ENCODE peak calls at places on chromosomes 1 and 21, in eight cellular contexts. One of them, this sample, is unnamed.
A peak's percentile ranks its signal among the peaks of the same experiment; 100 is the strongest.

GRCh38 chr1:47469910-47470309 is 32.1 kb downstream of the FOXD2 start:
- DNase-seq in nephron progenitor cell: no peak
- DNase-seq in memory B cell: no peak
- DNase-seq in RPMI7951: no peak
- DNase-seq in activated CD8-positive, alpha-beta T cell treated with anti-CD3 and anti-CD28 coated beads for 36 hours: no peak
- DNase-seq in NCI-H1694: no peak
- DNase-seq in A549: no peak
- DNase-seq in left ventricle myocardium superior: no peak
- DNase-seq in this sample: no peak

GRCh38 chr21:31064803-31065202 is 26.5 kb upstream of the KRTAP19-8 start:
- DNase-seq in nephron progenitor cell: no peak
- DNase-seq in memory B cell: no peak
- DNase-seq in RPMI7951: no peak
- DNase-seq in left ventricle myocardium superior: no peak
- DNase-seq in NCI-H1694: no peak
- DNase-seq in activated CD8-positive, alpha-beta T cell treated with anti-CD3 and anti-CD28 coated beads for 36 hours: no peak
- DNase-seq in A549: no peak
- DNase-seq in this sample: no peak

GRCh38 chr1:17553970-17554369 is 14.5 kb downstream of the ARHGEF10L start:
- DNase-seq in nephron progenitor cell: no peak
- DNase-seq in A549: peak; percentile 45
- DNase-seq in memory B cell: no peak
- DNase-seq in left ventricle myocardium superior: peak; percentile 6
- DNase-seq in NCI-H1694: no peak
- DNase-seq in activated CD8-positive, alpha-beta T cell treated with anti-CD3 and anti-CD28 coated beads for 36 hours: no peak
- DNase-seq in RPMI7951: peak; percentile 81
- DNase-seq in this sample: peak; percentile 63

GRCh38 chr21:30880914-30881313 is 466 bp downstream of the KRTAP11-1 start:
- DNase-seq in nephron progenitor cell: no peak
- DNase-seq in memory B cell: no peak
- DNase-seq in activated CD8-positive, alpha-beta T cell treated with anti-CD3 and anti-CD28 coated beads for 36 hours: no peak
- DNase-seq in left ventricle myocardium superior: no peak
- DNase-seq in NCI-H1694: no peak
- DNase-seq in RPMI7951: no peak
- DNase-seq in A549: no peak
- DNase-seq in this sample: no peak

GRCh38 chr1:64084451-64084850 is 119.0 kb upstream of the UBE2U start:
- DNase-seq in A549: no peak
- DNase-seq in memory B cell: no peak
- DNase-seq in RPMI7951: no peak
- DNase-seq in activated CD8-positive, alpha-beta T cell treated with anti-CD3 and anti-CD28 coated beads for 36 hours: no peak
- DNase-seq in NCI-H1694: no peak
- DNase-seq in left ventricle myocardium superior: no peak
- DNase-seq in nephron progenitor cell: no peak
- DNase-seq in this sample: no peak

GRCh38 chr1:205648212-205648910 is 16.6 kb upstream of the ELK4 start:
- DNase-seq in nephron progenitor cell: peak; percentile 68
- DNase-seq in RPMI7951: no peak
- DNase-seq in activated CD8-positive, alpha-beta T cell treated with anti-CD3 and anti-CD28 coated beads for 36 hours: no peak
- DNase-seq in A549: no peak
- DNase-seq in NCI-H1694: peak; percentile 57
- DNase-seq in memory B cell: no peak
- DNase-seq in left ventricle myocardium superior: no peak
- DNase-seq in this sample: no peak

GRCh38 chr21:37073417-37074194 is 552 bp downstream of the TTC3 start:
- DNase-seq in A549: peak; percentile 14
- DNase-seq in RPMI7951: peak; percentile 43
- DNase-seq in NCI-H1694: no peak
- DNase-seq in left ventricle myocardium superior: peak; percentile 78
- DNase-seq in memory B cell: peak; percentile 74
- DNase-seq in nephron progenitor cell: peak; percentile 48
- DNase-seq in activated CD8-positive, alpha-beta T cell treated with anti-CD3 and anti-CD28 coated beads for 36 hours: peak; percentile 63
- DNase-seq in this sample: no peak

GRCh38 chr1:245648749-245649517 is 494.1 kb downstream of the KIF26B start:
- DNase-seq in RPMI7951: no peak
- DNase-seq in nephron progenitor cell: peak; percentile 12
- DNase-seq in left ventricle myocardium superior: no peak
- DNase-seq in NCI-H1694: no peak
- DNase-seq in memory B cell: no peak
- DNase-seq in A549: no peak
- DNase-seq in activated CD8-positive, alpha-beta T cell treated with anti-CD3 and anti-CD28 coated beads for 36 hours: peak; percentile 27
- DNase-seq in this sample: no peak

GRCh38 chr1:208101661-208102431 is 142.3 kb downstream of the PLXNA2 start:
- DNase-seq in A549: no peak
- DNase-seq in left ventricle myocardium superior: peak; percentile 62
- DNase-seq in NCI-H1694: peak; percentile 86
- DNase-seq in activated CD8-positive, alpha-beta T cell treated with anti-CD3 and anti-CD28 coated beads for 36 hours: no peak
- DNase-seq in nephron progenitor cell: no peak
- DNase-seq in RPMI7951: peak; percentile 72
- DNase-seq in memory B cell: no peak
- DNase-seq in this sample: no peak

GRCh38 chr1:223363856-223364684 is at the start of gene SUSD4:
- DNase-seq in nephron progenitor cell: peak; percentile 72
- DNase-seq in left ventricle myocardium superior: peak; percentile 74
- DNase-seq in NCI-H1694: peak; percentile 69
- DNase-seq in A549: peak; percentile 27
- DNase-seq in activated CD8-positive, alpha-beta T cell treated with anti-CD3 and anti-CD28 coated beads for 36 hours: peak; percentile 74
- DNase-seq in memory B cell: peak; percentile 12
- DNase-seq in RPMI7951: no peak
- DNase-seq in this sample: no peak

GRCh38 chr1:25673962-25674928 is 57.7 kb downstream of the MAN1C1 start:
- DNase-seq in activated CD8-positive, alpha-beta T cell treated with anti-CD3 and anti-CD28 coated beads for 36 hours: peak; percentile 17
- DNase-seq in RPMI7951: no peak
- DNase-seq in memory B cell: no peak
- DNase-seq in nephron progenitor cell: no peak
- DNase-seq in NCI-H1694: no peak
- DNase-seq in A549: no peak
- DNase-seq in left ventricle myocardium superior: no peak
- DNase-seq in this sample: no peak

GRCh38 chr1:220432408-220432807 is 95.5 kb upstream of the MARK1 start:
- DNase-seq in A549: peak; percentile 13
- DNase-seq in left ventricle myocardium superior: no peak
- DNase-seq in RPMI7951: no peak
- DNase-seq in NCI-H1694: no peak
- DNase-seq in nephron progenitor cell: no peak
- DNase-seq in activated CD8-positive, alpha-beta T cell treated with anti-CD3 and anti-CD28 coated beads for 36 hours: no peak
- DNase-seq in memory B cell: no peak
- DNase-seq in this sample: no peak

GRCh38 chr1:159532922-159533321 is 2.9 kb downstream of the OR10J5 start:
- DNase-seq in activated CD8-positive, alpha-beta T cell treated with anti-CD3 and anti-CD28 coated beads for 36 hours: no peak
- DNase-seq in RPMI7951: no peak
- DNase-seq in memory B cell: no peak
- DNase-seq in A549: no peak
- DNase-seq in nephron progenitor cell: no peak
- DNase-seq in NCI-H1694: no peak
- DNase-seq in left ventricle myocardium superior: no peak
- DNase-seq in this sample: no peak

GRCh38 chr1:43352351-43352705 is 6.5 kb upstream of the CDC20 start:
- DNase-seq in A549: no peak
- DNase-seq in activated CD8-positive, alpha-beta T cell treated with anti-CD3 and anti-CD28 coated beads for 36 hours: no peak
- DNase-seq in memory B cell: no peak
- DNase-seq in RPMI7951: no peak
- DNase-seq in left ventricle myocardium superior: no peak
- DNase-seq in nephron progenitor cell: no peak
- DNase-seq in NCI-H1694: no peak
- DNase-seq in this sample: no peak

GRCh38 chr1:240271081-240271480 is 179.4 kb downstream of the FMN2 start:
- DNase-seq in memory B cell: no peak
- DNase-seq in A549: no peak
- DNase-seq in activated CD8-positive, alpha-beta T cell treated with anti-CD3 and anti-CD28 coated beads for 36 hours: no peak
- DNase-seq in RPMI7951: no peak
- DNase-seq in NCI-H1694: no peak
- DNase-seq in nephron progenitor cell: no peak
- DNase-seq in left ventricle myocardium superior: no peak
- DNase-seq in this sample: no peak

GRCh38 chr1:198909973-198910372 is 271.1 kb downstream of the PTPRC start:
- DNase-seq in RPMI7951: peak; percentile 45
- DNase-seq in nephron progenitor cell: no peak
- DNase-seq in NCI-H1694: no peak
- DNase-seq in left ventricle myocardium superior: no peak
- DNase-seq in A549: no peak
- DNase-seq in memory B cell: no peak
- DNase-seq in activated CD8-positive, alpha-beta T cell treated with anti-CD3 and anti-CD28 coated beads for 36 hours: no peak
- DNase-seq in this sample: no peak

GRCh38 chr1:93447481-93448291 is at the start of gene FNBP1L:
- DNase-seq in memory B cell: peak; percentile 39
- DNase-seq in activated CD8-positive, alpha-beta T cell treated with anti-CD3 and anti-CD28 coated beads for 36 hours: peak; percentile 61
- DNase-seq in A549: peak; percentile 74
- DNase-seq in left ventricle myocardium superior: peak; percentile 88
- DNase-seq in RPMI7951: peak; percentile 59
- DNase-seq in NCI-H1694: peak; percentile 67
- DNase-seq in nephron progenitor cell: peak; percentile 88
- DNase-seq in this sample: no peak

GRCh38 chr1:15797614-15798390 is 9.6 kb downstream of the UQCRHL start:
- DNase-seq in RPMI7951: peak; percentile 41
- DNase-seq in A549: peak; percentile 93
- DNase-seq in activated CD8-positive, alpha-beta T cell treated with anti-CD3 and anti-CD28 coated beads for 36 hours: no peak
- DNase-seq in left ventricle myocardium superior: no peak
- DNase-seq in nephron progenitor cell: no peak
- DNase-seq in memory B cell: no peak
- DNase-seq in NCI-H1694: no peak
- DNase-seq in this sample: no peak

GRCh38 chr1:15733218-15733725 is 2.8 kb upstream of the SLC25A34 start:
- DNase-seq in activated CD8-positive, alpha-beta T cell treated with anti-CD3 and anti-CD28 coated beads for 36 hours: no peak
- DNase-seq in nephron progenitor cell: no peak
- DNase-seq in NCI-H1694: no peak
- DNase-seq in left ventricle myocardium superior: no peak
- DNase-seq in RPMI7951: no peak
- DNase-seq in memory B cell: no peak
- DNase-seq in A549: no peak
- DNase-seq in this sample: no peak

GRCh38 chr1:17156108-17156507 is 36.9 kb upstream of the PADI2 start:
- DNase-seq in activated CD8-positive, alpha-beta T cell treated with anti-CD3 and anti-CD28 coated beads for 36 hours: no peak
- DNase-seq in RPMI7951: peak; percentile 69
- DNase-seq in left ventricle myocardium superior: no peak
- DNase-seq in memory B cell: no peak
- DNase-seq in A549: no peak
- DNase-seq in nephron progenitor cell: no peak
- DNase-seq in NCI-H1694: no peak
- DNase-seq in this sample: no peak

GRCh38 chr1:246781212-246781611 is 57.0 kb downstream of the SCCPDH start:
- DNase-seq in RPMI7951: no peak
- DNase-seq in left ventricle myocardium superior: no peak
- DNase-seq in NCI-H1694: no peak
- DNase-seq in memory B cell: no peak
- DNase-seq in nephron progenitor cell: no peak
- DNase-seq in activated CD8-positive, alpha-beta T cell treated with anti-CD3 and anti-CD28 coated beads for 36 hours: no peak
- DNase-seq in A549: no peak
- DNase-seq in this sample: no peak

GRCh38 chr21:23578027-23578426 is 2029.3 kb downstream of the MRPL39 start:
- DNase-seq in memory B cell: no peak
- DNase-seq in NCI-H1694: peak; percentile 23
- DNase-seq in left ventricle myocardium superior: no peak
- DNase-seq in A549: no peak
- DNase-seq in RPMI7951: no peak
- DNase-seq in nephron progenitor cell: no peak
- DNase-seq in activated CD8-positive, alpha-beta T cell treated with anti-CD3 and anti-CD28 coated beads for 36 hours: no peak
- DNase-seq in this sample: no peak

GRCh38 chr1:194870860-194871259 is 1684.4 kb upstream of the B3GALT2 start:
- DNase-seq in nephron progenitor cell: no peak
- DNase-seq in left ventricle myocardium superior: no peak
- DNase-seq in NCI-H1694: no peak
- DNase-seq in RPMI7951: no peak
- DNase-seq in A549: no peak
- DNase-seq in activated CD8-positive, alpha-beta T cell treated with anti-CD3 and anti-CD28 coated beads for 36 hours: no peak
- DNase-seq in memory B cell: no peak
- DNase-seq in this sample: no peak